ENCODE peak calls at places on chromosome 7, in eight cellular contexts. One of them, this sample, is unnamed.

GRCh38 chr7:85041599-85042216 is 145.1 kb downstream of the SEMA3D start:
- DNase-seq in epithelial cell of esophagus: peak; percentile 84
- DNase-seq in fibroblast of villous mesenchyme: peak; percentile 70
- DNase-seq in effector memory CD8-positive, alpha-beta T cell: no peak
- DNase-seq in GM23248: peak; percentile 74
- DNase-seq in nephron progenitor cell: peak; percentile 74
- DNase-seq in NB4: peak; percentile 68
- DNase-seq in PC-9: peak; percentile 68
- DNase-seq in this sample: no peak

GRCh38 chr7:22572937-22573336 is 72.9 kb upstream of the STEAP1B start:
- DNase-seq in epithelial cell of esophagus: peak; percentile 98
- DNase-seq in fibroblast of villous mesenchyme: peak; percentile 73
- DNase-seq in effector memory CD8-positive, alpha-beta T cell: no peak
- DNase-seq in GM23248: peak; percentile 68
- DNase-seq in nephron progenitor cell: no peak
- DNase-seq in NB4: no peak
- DNase-seq in PC-9: peak; percentile 89
- DNase-seq in this sample: no peak

GRCh38 chr7:70063796-70064423 is 465.6 kb downstream of the AUTS2 start:
- DNase-seq in epithelial cell of esophagus: no peak
- DNase-seq in fibroblast of villous mesenchyme: no peak
- DNase-seq in effector memory CD8-positive, alpha-beta T cell: no peak
- DNase-seq in GM23248: no peak
- DNase-seq in nephron progenitor cell: peak; percentile 12
- DNase-seq in NB4: no peak
- DNase-seq in PC-9: no peak
- DNase-seq in this sample: no peak

GRCh38 chr7:96596120-96596826 is 113.4 kb downstream of the SEM1 start:
- DNase-seq in epithelial cell of esophagus: peak; percentile 64
- DNase-seq in fibroblast of villous mesenchyme: peak; percentile 13
- DNase-seq in effector memory CD8-positive, alpha-beta T cell: no peak
- DNase-seq in GM23248: peak; percentile 10
- DNase-seq in nephron progenitor cell: no peak
- DNase-seq in NB4: peak; percentile 34
- DNase-seq in PC-9: no peak
- DNase-seq in this sample: no peak

GRCh38 chr7:53246974-53247373 is 211.5 kb downstream of the POM121L12 start:
- DNase-seq in epithelial cell of esophagus: no peak
- DNase-seq in fibroblast of villous mesenchyme: no peak
- DNase-seq in effector memory CD8-positive, alpha-beta T cell: no peak
- DNase-seq in GM23248: no peak
- DNase-seq in nephron progenitor cell: no peak
- DNase-seq in NB4: no peak
- DNase-seq in PC-9: no peak
- DNase-seq in this sample: no peak

GRCh38 chr7:103073989-103074518 is 542 bp downstream of the FBXL13 start:
- DNase-seq in epithelial cell of esophagus: no peak
- DNase-seq in fibroblast of villous mesenchyme: no peak
- DNase-seq in effector memory CD8-positive, alpha-beta T cell: no peak
- DNase-seq in GM23248: peak; percentile 40
- DNase-seq in nephron progenitor cell: no peak
- DNase-seq in NB4: no peak
- DNase-seq in PC-9: no peak
- DNase-seq in this sample: no peak

GRCh38 chr7:131909151-131909768 is 352.8 kb upstream of the PODXL start:
- DNase-seq in epithelial cell of esophagus: no peak
- DNase-seq in fibroblast of villous mesenchyme: no peak
- DNase-seq in effector memory CD8-positive, alpha-beta T cell: no peak
- DNase-seq in GM23248: peak; percentile 12
- DNase-seq in nephron progenitor cell: no peak
- DNase-seq in NB4: no peak
- DNase-seq in PC-9: no peak
- DNase-seq in this sample: no peak

GRCh38 chr7:155820788-155821187 is 8.5 kb upstream of the SHH start:
- DNase-seq in epithelial cell of esophagus: no peak
- DNase-seq in fibroblast of villous mesenchyme: no peak
- DNase-seq in effector memory CD8-positive, alpha-beta T cell: no peak
- DNase-seq in GM23248: no peak
- DNase-seq in nephron progenitor cell: no peak
- DNase-seq in NB4: no peak
- DNase-seq in PC-9: no peak
- DNase-seq in this sample: no peak